ENCODE peak calls at places on chromosomes 13 and 19, in eight cellular contexts. R is foreskin keratinocyte, H is uterus, P is upper lobe of left lung, F is small intestine, Z is A549, J is breast epithelium, X is endodermal cell. M is an unnamed sample. For H3K4me1, the result is how much of the 10 kb centered on the place peaks cover.

GRCh38 chr13:92967923-92968322 is 258.7 kb upstream of the GPC6 start:
- DNase-seq in X (peak), R (no peak), P (no peak), Z (peak), J (no peak), H (no peak), F (no peak), M (no peak)

GRCh38 chr13:109628251-109628699 is 158.1 kb downstream of the IRS2 start:
- DNase-seq in H (no peak), R (peak), Z (no peak), J (no peak), X (no peak), F (no peak), P (no peak), M (peak)

GRCh38 chr13:42153371-42153770 is 104.9 kb downstream of the DGKH start:
- DNase-seq in R (no peak), H (no peak), P (no peak), J (no peak), F (no peak), Z (no peak), X (no peak), M (peak)

GRCh38 chr19:33193269-33193863 is 764 bp upstream of the LRP3 start:
- DNase-seq in P (no peak), F (no peak), R (no peak), X (no peak), J (no peak), H (no peak), Z (no peak), M (peak)

GRCh38 chr13:46403851-46404731 is 17.0 kb upstream of the RUBCNL start:
- DNase-seq in F (no peak), R (no peak), Z (no peak), J (no peak), X (no peak), P (no peak), H (no peak), M (no peak)

GRCh38 chr13:24050796-24051715 is 109.5 kb upstream of the SPATA13 start:
- DNase-seq in F (no peak), H (no peak), R (peak), J (no peak), X (peak), P (no peak), Z (no peak), M (no peak)

GRCh38 chr13:79810671-79811070 is 329.7 kb downstream of the NDFIP2 start:
- DNase-seq in H (no peak), Z (peak), P (no peak), J (no peak), X (no peak), R (peak), F (no peak), M (no peak)

GRCh38 chr19:12380444-12380737 is 14.9 kb upstream of the ZNF442 start:
- DNase-seq in F (no peak), P (no peak), H (no peak), R (no peak), J (no peak), Z (no peak), X (no peak), M (no peak)

GRCh38 chr13:94061316-94061715 is 418.2 kb downstream of the DCT start:
- DNase-seq in H (no peak), J (no peak), F (no peak), R (peak), P (no peak), X (no peak), Z (no peak), M (no peak)

GRCh38 chr13:27044837-27045570 is 126.6 kb downstream of the USP12 start:
- DNase-seq in H (no peak), X (no peak), P (no peak), F (peak), J (no peak), Z (no peak), R (no peak), M (no peak)

GRCh38 chr19:11191273-11191755 is 6.0 kb downstream of the KANK2 start:
- DNase-seq in F (peak), R (no peak), J (no peak), P (no peak), X (peak), Z (peak), H (peak), M (peak)

GRCh38 chr13:110525328-110526319 is 35.9 kb downstream of the RAB20 start:
- DNase-seq in R (no peak), F (peak), J (no peak), X (no peak), H (no peak), P (peak), Z (no peak), M (peak)

GRCh38 chr19:51735759-51736449 is 12.1 kb upstream of the HAS1 start:
- DNase-seq in Z (no peak), H (no peak), X (no peak), J (no peak), P (no peak), F (no peak), R (no peak), M (peak)

GRCh38 chr19:8593931-8594330 is 16.6 kb downstream of the ADAMTS10 start:
- DNase-seq in F (no peak), Z (peak), R (no peak), H (no peak), P (no peak), J (no peak), X (no peak), M (no peak)
- H3K4me1 ChIP-seq in F (under half), Z (under half), R (under half), H (under half), P (under half), J (under half), X (under half), M (under half)

GRCh38 chr13:59398661-59399060 is 765.1 kb downstream of the DIAPH3 start:
- DNase-seq in H (no peak), R (no peak), F (no peak), Z (no peak), P (no peak), J (no peak), X (no peak), M (no peak)

GRCh38 chr13:59398127-59398526 is 765.6 kb downstream of the DIAPH3 start:
- DNase-seq in P (no peak), F (no peak), J (no peak), Z (no peak), R (no peak), X (no peak), H (no peak), M (no peak)

GRCh38 chr13:59394526-59394925 is 769.2 kb downstream of the DIAPH3 start:
- DNase-seq in R (no peak), Z (no peak), P (no peak), X (no peak), J (no peak), F (no peak), H (no peak), M (no peak)

GRCh38 chr13:59399513-59399912 is 764.2 kb downstream of the DIAPH3 start:
- DNase-seq in H (no peak), P (no peak), X (no peak), R (no peak), F (no peak), Z (no peak), J (no peak), M (no peak)
- H3K4me1 ChIP-seq in H (under half), P (under half), X (under half), R (under half), F (under half), Z (under half), J (under half), M (under half)

DNA sequence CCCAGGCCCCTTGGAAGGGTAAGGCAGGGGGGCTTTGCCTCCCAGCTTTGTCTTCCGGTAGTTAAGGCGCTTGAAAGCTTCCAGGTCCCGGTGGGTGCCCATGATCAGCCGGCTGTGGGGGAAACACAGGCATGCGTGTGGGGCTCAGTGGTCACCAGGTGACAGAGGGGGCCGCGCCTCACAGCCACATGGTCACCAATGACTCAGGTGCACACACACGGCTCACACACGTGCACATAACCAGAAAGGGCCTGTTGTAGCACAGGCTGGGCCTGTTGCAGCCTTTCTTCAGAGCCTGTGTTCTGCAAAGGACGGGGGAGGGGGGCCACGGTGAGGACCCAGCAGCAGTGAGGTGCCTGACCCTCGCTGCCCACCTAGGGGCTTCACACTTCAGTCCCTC is 5.9 kb downstream of the NANOS3 start:
- DNase-seq in H (no peak), F (no peak), J (no peak), X (no peak), P (no peak), R (no peak), Z (no peak), M (peak)
- H3K4me1 ChIP-seq in H (under half), F (under half), J (under half), X (under half), P (under half), R (under half), Z (under half), M (under half)

GRCh38 chr13:97437729-97438128 is 3.8 kb downstream of the RAP2A start:
- DNase-seq in R (no peak), P (no peak), F (no peak), H (no peak), X (no peak), Z (no peak), J (no peak), M (no peak)
- H3K4me1 ChIP-seq in R (under half), P (under half), F (under half), H (under half), X (under half), Z (under half), J (under half), M (under half)

DNA sequence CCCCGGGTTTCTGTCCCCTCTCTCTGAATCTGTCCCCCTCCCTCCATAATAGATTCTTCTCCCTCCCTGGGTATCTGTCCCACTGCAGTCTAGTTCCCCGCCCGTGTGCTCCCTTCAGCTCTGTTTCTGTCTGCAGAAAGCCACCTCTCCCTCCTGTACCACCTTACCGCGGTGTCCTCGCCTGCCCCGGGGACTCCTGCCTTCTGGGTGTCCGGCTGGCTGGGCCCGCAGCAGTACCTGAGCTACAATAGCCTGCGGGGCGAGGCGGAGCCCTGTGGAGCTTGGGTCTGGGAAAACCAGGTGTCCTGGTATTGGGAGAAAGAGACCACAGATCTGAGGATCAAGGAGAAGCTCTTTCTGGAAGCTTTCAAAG is 1.3 kb downstream of the FCGRT start:
- DNase-seq in R (no peak), H (no peak), X (peak), F (no peak), Z (no peak), J (no peak), P (no peak), M (peak)
- H3K4me1 ChIP-seq in R (under half), H (under half), X (under half), F (under half), Z (under half), J (under half), P (under half), M (under half)